ENCODE peak calls at places on chromosomes 12 and 14, in ten cellular contexts. One of them, this sample, is unnamed. For H3K36me3, the result is how much of the 10 kb centered on the place peaks cover.

GRCh38 chr14:35419429-35419841 is 14.9 kb upstream of the NFKBIA start:
- DNase-seq in left ventricle myocardium inferior: no peak
- DNase-seq in breast epithelium: no peak
- DNase-seq in lung: no peak
- DNase-seq in tibial nerve: no peak
- DNase-seq in Caco-2: no peak
- DNase-seq in ovary: no peak
- DNase-seq in MG63: peak
- DNase-seq in BE2C: no peak
- DNase-seq in BJ: no peak
- DNase-seq in this sample: no peak

GRCh38 chr12:29581641-29582040 is 84.2 kb upstream of the OVCH1 start:
- DNase-seq in left ventricle myocardium inferior: no peak
- DNase-seq in breast epithelium: no peak
- DNase-seq in lung: no peak
- DNase-seq in tibial nerve: no peak
- DNase-seq in Caco-2: no peak
- DNase-seq in ovary: no peak
- DNase-seq in MG63: no peak
- DNase-seq in BE2C: no peak
- DNase-seq in BJ: peak
- DNase-seq in this sample: no peak

GRCh38 chr14:97353102-97353501 is 555.9 kb downstream of the VRK1 start:
- DNase-seq in left ventricle myocardium inferior: no peak
- DNase-seq in breast epithelium: no peak
- DNase-seq in lung: no peak
- DNase-seq in tibial nerve: no peak
- DNase-seq in Caco-2: no peak
- DNase-seq in ovary: no peak
- DNase-seq in MG63: no peak
- DNase-seq in BE2C: no peak
- DNase-seq in BJ: no peak
- DNase-seq in this sample: no peak

GRCh38 chr14:48391661-48392060 is 716.3 kb upstream of the MDGA2 start:
- DNase-seq in left ventricle myocardium inferior: no peak
- DNase-seq in breast epithelium: no peak
- DNase-seq in lung: no peak
- DNase-seq in tibial nerve: no peak
- DNase-seq in Caco-2: no peak
- DNase-seq in ovary: no peak
- DNase-seq in MG63: no peak
- DNase-seq in BE2C: no peak
- DNase-seq in BJ: no peak
- DNase-seq in this sample: no peak

GRCh38 chr12:121905746-121906145 is 12.6 kb upstream of the CFAP251 start:
- DNase-seq in left ventricle myocardium inferior: no peak
- DNase-seq in breast epithelium: no peak
- DNase-seq in lung: no peak
- DNase-seq in tibial nerve: no peak
- DNase-seq in Caco-2: no peak
- DNase-seq in ovary: no peak
- DNase-seq in MG63: no peak
- DNase-seq in BE2C: no peak
- DNase-seq in BJ: no peak
- DNase-seq in this sample: no peak

GRCh38 chr12:22016982-22017381 is 29.0 kb upstream of the CMAS start:
- DNase-seq in left ventricle myocardium inferior: no peak
- DNase-seq in breast epithelium: no peak
- DNase-seq in lung: no peak
- DNase-seq in tibial nerve: no peak
- DNase-seq in Caco-2: no peak
- DNase-seq in ovary: no peak
- DNase-seq in MG63: no peak
- DNase-seq in BE2C: no peak
- DNase-seq in BJ: no peak
- DNase-seq in this sample: no peak

GRCh38 chr12:42735869-42736361 is 146.4 kb upstream of the PRICKLE1 start:
- DNase-seq in left ventricle myocardium inferior: peak
- DNase-seq in breast epithelium: no peak
- DNase-seq in lung: no peak
- DNase-seq in tibial nerve: no peak
- DNase-seq in Caco-2: no peak
- DNase-seq in ovary: no peak
- DNase-seq in MG63: no peak
- DNase-seq in BE2C: peak
- DNase-seq in BJ: no peak
- DNase-seq in this sample: no peak

GRCh38 chr12:12010277-12011031 is 60.3 kb upstream of the BCL2L14 start:
- DNase-seq in left ventricle myocardium inferior: peak
- DNase-seq in breast epithelium: peak
- DNase-seq in lung: peak
- DNase-seq in tibial nerve: no peak
- DNase-seq in Caco-2: no peak
- DNase-seq in ovary: no peak
- DNase-seq in MG63: peak
- DNase-seq in BE2C: peak
- DNase-seq in BJ: no peak
- DNase-seq in this sample: peak

DNA sequence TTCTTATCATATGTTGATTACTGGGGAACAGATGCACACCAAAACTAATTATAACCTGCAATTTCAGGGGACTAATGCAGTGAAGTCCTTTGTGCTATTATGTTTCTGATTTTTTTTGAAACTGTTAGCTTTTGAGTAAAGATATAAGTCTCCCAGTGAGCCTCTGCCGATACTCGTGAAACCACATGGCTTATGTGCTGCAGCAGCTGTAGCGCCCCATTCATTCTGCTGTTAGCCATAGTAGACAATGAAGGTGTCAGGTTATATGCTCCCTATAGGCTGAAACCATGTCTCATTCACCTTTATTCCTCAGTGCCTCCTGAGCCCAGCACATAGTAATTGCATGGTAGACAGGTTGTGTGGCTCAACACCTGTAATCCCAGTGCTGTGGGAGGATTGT is 24.9 kb downstream of the GOLGA5 start:
- DNase-seq in left ventricle myocardium inferior: no peak
- DNase-seq in breast epithelium: no peak
- DNase-seq in lung: no peak
- DNase-seq in tibial nerve: no peak
- DNase-seq in Caco-2: no peak
- DNase-seq in ovary: no peak
- DNase-seq in MG63: no peak
- DNase-seq in BE2C: no peak
- DNase-seq in BJ: no peak
- DNase-seq in this sample: no peak
- H3K36me3 ChIP-seq in left ventricle myocardium inferior: half or more
- H3K36me3 ChIP-seq in breast epithelium: under half
- H3K36me3 ChIP-seq in lung: under half
- H3K36me3 ChIP-seq in tibial nerve: under half
- H3K36me3 ChIP-seq in Caco-2: under half
- H3K36me3 ChIP-seq in ovary: under half
- H3K36me3 ChIP-seq in MG63: under half
- H3K36me3 ChIP-seq in BE2C: under half
- H3K36me3 ChIP-seq in BJ: under half
- H3K36me3 ChIP-seq in this sample: half or more

GRCh38 chr14:99578541-99579044 is 25.4 kb downstream of the CCDC85C start:
- DNase-seq in left ventricle myocardium inferior: peak
- DNase-seq in breast epithelium: no peak
- DNase-seq in lung: no peak
- DNase-seq in tibial nerve: no peak
- DNase-seq in Caco-2: no peak
- DNase-seq in ovary: no peak
- DNase-seq in MG63: no peak
- DNase-seq in BE2C: no peak
- DNase-seq in BJ: no peak
- DNase-seq in this sample: no peak

GRCh38 chr14:99574099-99574880 is 29.7 kb downstream of the CCDC85C start:
- DNase-seq in left ventricle myocardium inferior: peak
- DNase-seq in breast epithelium: no peak
- DNase-seq in lung: peak
- DNase-seq in tibial nerve: peak
- DNase-seq in Caco-2: peak
- DNase-seq in ovary: peak
- DNase-seq in MG63: peak
- DNase-seq in BE2C: peak
- DNase-seq in BJ: peak
- DNase-seq in this sample: no peak

GRCh38 chr14:99575043-99576023 is 28.7 kb downstream of the CCDC85C start:
- DNase-seq in left ventricle myocardium inferior: peak
- DNase-seq in breast epithelium: peak
- DNase-seq in lung: peak
- DNase-seq in tibial nerve: no peak
- DNase-seq in Caco-2: peak
- DNase-seq in ovary: peak
- DNase-seq in MG63: peak
- DNase-seq in BE2C: peak
- DNase-seq in BJ: no peak
- DNase-seq in this sample: peak

GRCh38 chr14:99576761-99577705 is 27.0 kb downstream of the CCDC85C start:
- DNase-seq in left ventricle myocardium inferior: no peak
- DNase-seq in breast epithelium: no peak
- DNase-seq in lung: no peak
- DNase-seq in tibial nerve: no peak
- DNase-seq in Caco-2: no peak
- DNase-seq in ovary: peak
- DNase-seq in MG63: no peak
- DNase-seq in BE2C: no peak
- DNase-seq in BJ: no peak
- DNase-seq in this sample: no peak

GRCh38 chr14:99576304-99576703 is 27.7 kb downstream of the CCDC85C start:
- DNase-seq in left ventricle myocardium inferior: no peak
- DNase-seq in breast epithelium: no peak
- DNase-seq in lung: no peak
- DNase-seq in tibial nerve: no peak
- DNase-seq in Caco-2: peak
- DNase-seq in ovary: no peak
- DNase-seq in MG63: no peak
- DNase-seq in BE2C: no peak
- DNase-seq in BJ: no peak
- DNase-seq in this sample: no peak
- H3K4me3 ChIP-seq in left ventricle myocardium inferior: no peak
- H3K4me3 ChIP-seq in breast epithelium: no peak
- H3K4me3 ChIP-seq in lung: no peak
- H3K4me3 ChIP-seq in tibial nerve: no peak
- H3K4me3 ChIP-seq in Caco-2: no peak
- H3K4me3 ChIP-seq in ovary: no peak
- H3K4me3 ChIP-seq in MG63: no peak
- H3K4me3 ChIP-seq in BE2C: no peak
- H3K4me3 ChIP-seq in BJ: no peak
- H3K4me3 ChIP-seq in this sample: no peak

GRCh38 chr12:104320627-104321024 is 17.1 kb downstream of the EID3 start:
- DNase-seq in left ventricle myocardium inferior: no peak
- DNase-seq in breast epithelium: no peak
- DNase-seq in lung: no peak
- DNase-seq in tibial nerve: no peak
- DNase-seq in Caco-2: no peak
- DNase-seq in ovary: no peak
- DNase-seq in MG63: no peak
- DNase-seq in BE2C: no peak
- DNase-seq in BJ: no peak
- DNase-seq in this sample: no peak

GRCh38 chr12:104319028-104319427 is 15.5 kb downstream of the EID3 start:
- DNase-seq in left ventricle myocardium inferior: no peak
- DNase-seq in breast epithelium: no peak
- DNase-seq in lung: no peak
- DNase-seq in tibial nerve: no peak
- DNase-seq in Caco-2: no peak
- DNase-seq in ovary: no peak
- DNase-seq in MG63: no peak
- DNase-seq in BE2C: no peak
- DNase-seq in BJ: no peak
- DNase-seq in this sample: no peak

GRCh38 chr12:104317538-104318210 is 14.1 kb downstream of the EID3 start:
- DNase-seq in left ventricle myocardium inferior: no peak
- DNase-seq in breast epithelium: no peak
- DNase-seq in lung: no peak
- DNase-seq in tibial nerve: no peak
- DNase-seq in Caco-2: no peak
- DNase-seq in ovary: no peak
- DNase-seq in MG63: no peak
- DNase-seq in BE2C: no peak
- DNase-seq in BJ: no peak
- DNase-seq in this sample: no peak

GRCh38 chr12:104321949-104322348 is 18.4 kb downstream of the EID3 start:
- DNase-seq in left ventricle myocardium inferior: no peak
- DNase-seq in breast epithelium: no peak
- DNase-seq in lung: no peak
- DNase-seq in tibial nerve: no peak
- DNase-seq in Caco-2: no peak
- DNase-seq in ovary: no peak
- DNase-seq in MG63: no peak
- DNase-seq in BE2C: no peak
- DNase-seq in BJ: no peak
- DNase-seq in this sample: no peak

DNA sequence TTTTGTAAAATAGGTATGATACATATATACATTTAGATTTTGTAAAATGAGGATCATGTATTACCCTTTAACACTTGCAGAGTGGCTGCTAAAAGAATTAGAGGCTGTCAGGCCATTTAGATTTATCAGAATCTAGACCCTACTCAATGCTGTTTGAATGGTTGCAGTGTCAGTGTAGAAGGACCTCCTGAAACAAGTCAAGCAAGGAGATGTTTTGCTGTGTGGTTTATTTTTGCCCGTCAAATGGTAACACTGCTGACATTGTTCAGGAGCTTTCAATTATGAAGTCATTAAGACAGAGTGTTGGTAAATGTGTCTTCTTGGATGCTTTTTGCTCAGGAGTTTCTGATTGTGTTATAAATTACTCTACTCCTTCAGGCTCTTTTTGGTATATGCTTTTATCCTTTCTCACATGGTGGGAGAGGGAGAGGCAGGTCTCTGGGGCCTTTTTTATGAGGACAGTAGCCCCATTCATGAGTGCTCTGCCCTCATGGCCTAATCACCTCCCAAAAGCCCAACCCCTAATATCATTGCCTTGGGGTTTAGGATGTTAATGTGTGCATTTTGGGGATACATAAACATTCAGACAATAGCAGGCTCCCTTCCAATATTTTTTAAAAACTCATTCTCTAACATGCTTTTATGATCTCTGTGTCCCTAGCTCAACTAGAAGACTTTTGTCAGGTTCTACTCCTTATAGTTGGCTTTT is 16.5 kb downstream of the EID3 start:
- DNase-seq in left ventricle myocardium inferior: no peak
- DNase-seq in breast epithelium: no peak
- DNase-seq in lung: no peak
- DNase-seq in tibial nerve: no peak
- DNase-seq in Caco-2: no peak
- DNase-seq in ovary: no peak
- DNase-seq in MG63: no peak
- DNase-seq in BE2C: no peak
- DNase-seq in BJ: no peak
- DNase-seq in this sample: no peak
- H3K36me3 ChIP-seq in left ventricle myocardium inferior: half or more
- H3K36me3 ChIP-seq in breast epithelium: under half
- H3K36me3 ChIP-seq in lung: under half
- H3K36me3 ChIP-seq in tibial nerve: under half
- H3K36me3 ChIP-seq in Caco-2: under half
- H3K36me3 ChIP-seq in ovary: under half
- H3K36me3 ChIP-seq in MG63: half or more
- H3K36me3 ChIP-seq in BE2C: half or more
- H3K36me3 ChIP-seq in BJ: under half
- H3K36me3 ChIP-seq in this sample: half or more

GRCh38 chr14:99271288-99271941 is 582 bp downstream of the BCL11B start:
- DNase-seq in left ventricle myocardium inferior: no peak
- DNase-seq in breast epithelium: no peak
- DNase-seq in lung: no peak
- DNase-seq in tibial nerve: no peak
- DNase-seq in Caco-2: no peak
- DNase-seq in ovary: no peak
- DNase-seq in MG63: no peak
- DNase-seq in BE2C: no peak
- DNase-seq in BJ: no peak
- DNase-seq in this sample: no peak

GRCh38 chr14:99270491-99271287 is 1.3 kb downstream of the BCL11B start:
- DNase-seq in left ventricle myocardium inferior: no peak
- DNase-seq in breast epithelium: no peak
- DNase-seq in lung: no peak
- DNase-seq in tibial nerve: no peak
- DNase-seq in Caco-2: no peak
- DNase-seq in ovary: no peak
- DNase-seq in MG63: no peak
- DNase-seq in BE2C: peak
- DNase-seq in BJ: no peak
- DNase-seq in this sample: no peak

GRCh38 chr14:99266181-99267178 is 5.5 kb downstream of the BCL11B start:
- DNase-seq in left ventricle myocardium inferior: peak
- DNase-seq in breast epithelium: peak
- DNase-seq in lung: peak
- DNase-seq in tibial nerve: peak
- DNase-seq in Caco-2: peak
- DNase-seq in ovary: peak
- DNase-seq in MG63: peak
- DNase-seq in BE2C: peak
- DNase-seq in BJ: no peak
- DNase-seq in this sample: peak

GRCh38 chr14:99267871-99268775 is 3.9 kb downstream of the BCL11B start:
- DNase-seq in left ventricle myocardium inferior: no peak
- DNase-seq in breast epithelium: no peak
- DNase-seq in lung: no peak
- DNase-seq in tibial nerve: no peak
- DNase-seq in Caco-2: no peak
- DNase-seq in ovary: no peak
- DNase-seq in MG63: no peak
- DNase-seq in BE2C: no peak
- DNase-seq in BJ: no peak
- DNase-seq in this sample: no peak

DNA sequence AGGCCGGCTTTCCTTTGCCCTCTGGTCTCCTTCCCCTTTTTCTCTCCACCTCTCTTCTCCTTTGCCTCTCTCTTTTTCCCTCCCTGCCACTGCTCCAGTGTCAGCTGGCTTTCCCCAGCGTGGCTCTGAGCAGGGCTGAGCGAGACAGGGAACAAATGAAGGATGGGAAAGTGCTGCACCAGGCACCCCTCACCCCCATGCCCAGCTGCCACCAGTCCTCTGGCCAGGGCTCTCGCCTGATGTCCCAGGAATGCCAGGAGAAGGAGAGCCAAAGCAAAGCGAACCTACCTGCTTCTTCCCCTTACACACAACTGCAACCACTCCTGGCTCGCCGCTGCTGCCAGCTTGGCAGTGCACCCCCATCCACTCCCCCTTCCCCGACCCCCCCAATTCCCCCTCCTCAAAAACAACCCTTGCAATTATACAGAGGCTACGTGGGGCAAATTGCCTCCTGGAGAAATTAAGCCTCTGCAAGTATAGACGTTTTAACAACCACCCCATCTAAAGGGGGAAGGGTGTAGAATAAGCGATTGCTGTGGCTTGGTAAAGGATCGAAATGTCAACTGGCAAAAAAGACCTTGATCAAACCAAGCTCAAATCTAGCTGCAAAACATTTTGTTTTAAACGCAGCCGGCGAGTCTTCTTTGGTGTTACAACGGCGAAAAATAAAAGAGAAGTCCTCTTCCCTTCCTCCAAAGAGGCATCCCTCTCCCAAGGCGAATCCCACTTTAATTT is 3.1 kb downstream of the BCL11B start:
- DNase-seq in left ventricle myocardium inferior: no peak
- DNase-seq in breast epithelium: no peak
- DNase-seq in lung: no peak
- DNase-seq in tibial nerve: no peak
- DNase-seq in Caco-2: no peak
- DNase-seq in ovary: no peak
- DNase-seq in MG63: no peak
- DNase-seq in BE2C: no peak
- DNase-seq in BJ: no peak
- DNase-seq in this sample: no peak
- H3K4me3 ChIP-seq in left ventricle myocardium inferior: no peak
- H3K4me3 ChIP-seq in breast epithelium: no peak
- H3K4me3 ChIP-seq in lung: no peak
- H3K4me3 ChIP-seq in tibial nerve: peak
- H3K4me3 ChIP-seq in Caco-2: no peak
- H3K4me3 ChIP-seq in ovary: no peak
- H3K4me3 ChIP-seq in MG63: no peak
- H3K4me3 ChIP-seq in BE2C: no peak
- H3K4me3 ChIP-seq in BJ: no peak
- H3K4me3 ChIP-seq in this sample: no peak